ENCODE peak calls at places on chromosomes 3 and 15, in ten cellular contexts. X, D, S, M, L, G, R, Y, F and N are unnamed samples.

GRCh38 chr3:123312331-123313265 is 110.9 kb downstream of the SEC22A start:
- DNase-seq in G (no peak), R (no peak), M (peak; percentile 14), X (no peak), Y (no peak), L (no peak), S (peak; percentile 16), F (peak; percentile 2), D (no peak), N (no peak)

GRCh38 chr3:10184250-10184649 is 19.5 kb downstream of the IRAK2 start:
- DNase-seq in F (no peak), D (no peak), G (no peak), Y (no peak), R (no peak), L (no peak), S (no peak), X (no peak), M (no peak), N (no peak)

GRCh38 chr3:136171097-136171542 is 25.0 kb downstream of the MSL2 start:
- DNase-seq in M (no peak), F (no peak), G (no peak), S (no peak), D (no peak), L (no peak), Y (no peak), R (no peak), X (no peak), N (no peak)

GRCh38 chr15:51030649-51031316 is 63.9 kb downstream of the TNFAIP8L3 start:
- DNase-seq in Y (no peak), D (no peak), R (no peak), F (peak; percentile 70), L (peak; percentile 81), M (no peak), X (peak; percentile 22), S (peak; percentile 56), G (no peak), N (no peak)

GRCh38 chr3:171711461-171711860 is 98.8 kb downstream of the PLD1 start:
- DNase-seq in M (no peak), X (no peak), G (no peak), D (no peak), F (no peak), R (no peak), S (no peak), L (no peak), Y (no peak), N (no peak)

GRCh38 chr3:52057806-52058099 is 1.4 kb upstream of the DUSP7 start:
- DNase-seq in G (no peak), S (no peak), M (no peak), L (no peak), R (no peak), Y (no peak), F (no peak), D (no peak), X (no peak), N (no peak)

GRCh38 chr3:148372476-148372875 is 325.2 kb upstream of the AGTR1 start:
- DNase-seq in X (no peak), R (no peak), D (no peak), L (peak; percentile 3), Y (no peak), G (no peak), F (peak; percentile 43), M (no peak), S (no peak), N (peak; percentile 18)

GRCh38 chr3:32320080-32320479 is 71.6 kb upstream of the CMTM7 start:
- DNase-seq in F (no peak), M (no peak), R (no peak), S (no peak), L (no peak), Y (no peak), D (no peak), X (no peak), G (no peak), N (no peak)

GRCh38 chr3:58151637-58152036 is 59.1 kb downstream of the DNASE1L3 start:
- DNase-seq in L (no peak), M (no peak), G (no peak), X (no peak), R (peak; percentile 44), S (no peak), Y (no peak), F (no peak), D (no peak), N (no peak)

GRCh38 chr3:187262360-187262759 is 29.2 kb downstream of the MASP1 start:
- DNase-seq in S (no peak), L (no peak), M (no peak), F (no peak), Y (no peak), D (no peak), R (no peak), X (no peak), G (no peak), N (no peak)

GRCh38 chr3:35064761-35065160 is 574.6 kb upstream of the ARPP21 start:
- DNase-seq in X (no peak), Y (no peak), M (no peak), S (no peak), G (no peak), F (no peak), D (no peak), R (no peak), L (no peak), N (no peak)

GRCh38 chr3:52845157-52845556 is 10.3 kb upstream of the MUSTN1 start:
- DNase-seq in G (no peak), X (no peak), L (no peak), D (no peak), S (peak; percentile 42), M (no peak), F (peak; percentile 63), Y (no peak), R (peak; percentile 32), N (no peak)

GRCh38 chr15:69476704-69477473 is 24.3 kb downstream of the RPLP1 start:
- DNase-seq in F (no peak), X (no peak), D (no peak), R (no peak), M (no peak), G (no peak), S (no peak), Y (no peak), L (no peak), N (no peak)

GRCh38 chr3:60610441-60611112 is 640.7 kb downstream of the FHIT start:
- DNase-seq in F (peak; percentile 81), X (no peak), S (peak; percentile 63), D (no peak), Y (no peak), L (no peak), G (no peak), R (no peak), M (peak; percentile 65), N (no peak)

GRCh38 chr15:74531144-74531811 is 9.7 kb upstream of the ARID3B start:
- DNase-seq in G (no peak), D (no peak), Y (no peak), L (no peak), M (no peak), X (peak; percentile 53), R (no peak), F (peak; percentile 95), S (peak; percentile 83), N (peak; percentile 91)